ENCODE peak calls at places on chromosomes 13 and 19, in five cellular contexts. H is transverse colon, A is AG09309, T is neural progenitor cell, J is lung. B is an unnamed sample.

GRCh38 chr13:113997845-113998751 is 24.2 kb upstream of the C13orf46 start:
- DNase-seq in H (peak), A (peak), T (no peak), J (no peak), B (no peak)

GRCh38 chr19:22595918-22596341 is 38.2 kb upstream of the ZNF492 start:
- DNase-seq in H (no peak), A (no peak), T (no peak), J (no peak), B (no peak)

GRCh38 chr19:1730157-1730556 is 23.1 kb upstream of the ONECUT3 start:
- DNase-seq in H (no peak), A (no peak), T (no peak), J (no peak), B (no peak)

GRCh38 chr13:45040626-45041025 is 51.3 kb downstream of the GPALPP1 start:
- DNase-seq in H (no peak), A (no peak), T (no peak), J (no peak), B (no peak)

GRCh38 chr19:40549007-40549708 is 27.5 kb upstream of the SHKBP1 start:
- DNase-seq in H (peak), A (no peak), T (peak), J (peak), B (peak)

GRCh38 chr13:99350191-99350590 is 43.0 kb upstream of the GPR183 start:
- DNase-seq in H (no peak), A (no peak), T (no peak), J (no peak), B (no peak)

GRCh38 chr13:70310720-70311119 is 202.5 kb upstream of the KLHL1 start:
- DNase-seq in H (peak), A (no peak), T (peak), J (no peak), B (peak)

GRCh38 chr13:78649997-78650724 is 8.8 kb downstream of the OBI1 start:
- DNase-seq in H (no peak), A (no peak), T (no peak), J (no peak), B (no peak)

GRCh38 chr13:101398191-101398590 is 18.1 kb downstream of the NALCN start:
- DNase-seq in H (no peak), A (no peak), T (no peak), J (no peak), B (no peak)

GRCh38 chr19:2212861-2213711 is 23.0 kb downstream of the PLEKHJ1 start:
- DNase-seq in H (peak), A (no peak), T (no peak), J (peak), B (no peak)

GRCh38 chr13:95201814-95202521 is 99.3 kb downstream of the ABCC4 start:
- DNase-seq in H (no peak), A (no peak), T (no peak), J (no peak), B (no peak)

GRCh38 chr19:17948967-17949930 is 16.4 kb downstream of the CCDC124 start:
- DNase-seq in H (no peak), A (no peak), T (peak), J (no peak), B (peak)

GRCh38 chr19:41734585-41734984 is 20.7 kb upstream of the CEACAM6 start:
- DNase-seq in H (peak), A (no peak), T (no peak), J (peak), B (no peak)

GRCh38 chr13:44620057-44620456 is 43.9 kb upstream of the TSC22D1 start:
- DNase-seq in H (no peak), A (no peak), T (peak), J (no peak), B (no peak)

GRCh38 chr19:34323433-34324204 is 41.4 kb upstream of the GPI start:
- DNase-seq in H (no peak), A (no peak), T (peak), J (no peak), B (no peak)

GRCh38 chr13:81987159-81987558 is 1646.2 kb upstream of the SPRY2 start:
- DNase-seq in H (no peak), A (no peak), T (peak), J (no peak), B (no peak)

GRCh38 chr13:96025283-96025682 is 27.9 kb downstream of the UGGT2 start:
- DNase-seq in H (no peak), A (no peak), T (no peak), J (no peak), B (no peak)

GRCh38 chr13:109348514-109349340 is 437.7 kb downstream of the IRS2 start:
- DNase-seq in H (no peak), A (no peak), T (no peak), J (no peak), B (no peak)

GRCh38 chr19:54489341-54489740 is 13.3 kb upstream of the LAIR2 start:
- DNase-seq in H (no peak), A (no peak), T (no peak), J (no peak), B (no peak)

GRCh38 chr19:7865262-7865911 is 8.8 kb downstream of the PRR36 start:
- DNase-seq in H (no peak), A (no peak), T (no peak), J (no peak), B (no peak)

GRCh38 chr13:31014461-31014860 is 82.0 kb downstream of the TEX26 start:
- DNase-seq in H (no peak), A (no peak), T (no peak), J (no peak), B (no peak)

GRCh38 chr19:31905980-31906948 is 439.1 kb upstream of the ZNF507 start:
- DNase-seq in H (peak), A (no peak), T (no peak), J (peak), B (no peak)

GRCh38 chr13:110306340-110306959 is 507 bp downstream of the COL4A1 start:
- DNase-seq in H (no peak), A (no peak), T (peak), J (no peak), B (peak)

GRCh38 chr19:28504727-28505126 is 708.2 kb downstream of the UQCRFS1 start:
- DNase-seq in H (no peak), A (no peak), T (peak), J (no peak), B (no peak)

GRCh38 chr19:17329768-17330545 is 4.7 kb downstream of the ANO8 start:
- DNase-seq in H (no peak), A (no peak), T (no peak), J (no peak), B (no peak)

GRCh38 chr13:44120814-44121505 is 241.3 kb downstream of the LACC1 start:
- DNase-seq in H (no peak), A (no peak), T (no peak), J (no peak), B (no peak)

GRCh38 chr19:23070353-23070781 is 46.5 kb upstream of the ZNF730 start:
- DNase-seq in H (peak), A (no peak), T (no peak), J (no peak), B (no peak)

GRCh38 chr19:40466219-40467006 is at the start of gene SPTBN4:
- DNase-seq in H (peak), A (no peak), T (peak), J (peak), B (peak)

GRCh38 chr19:40464059-40465024 is 1.2 kb downstream of the BLVRB start:
- DNase-seq in H (peak), A (peak), T (peak), J (peak), B (peak)

DNA sequence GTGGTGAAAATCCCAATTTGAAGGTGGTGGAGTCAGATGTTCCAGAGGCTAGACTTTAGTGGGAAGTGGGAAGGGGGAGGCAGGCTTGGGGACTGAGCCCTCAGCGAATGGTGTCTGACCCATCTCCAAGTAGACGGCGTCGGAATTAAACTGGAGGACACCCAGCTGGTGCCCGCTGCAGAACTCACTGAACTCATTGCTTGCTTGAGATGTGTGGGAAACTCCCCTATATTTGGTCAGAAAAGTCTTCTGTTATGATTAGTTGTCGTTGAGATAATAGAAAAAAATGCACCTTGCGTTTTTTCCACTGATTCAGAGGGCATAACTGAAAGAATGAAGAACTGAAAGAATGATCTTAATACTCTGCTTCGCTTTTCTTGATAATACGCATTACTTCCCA is 871 bp upstream of the ZNF583 start:
- DNase-seq in H (no peak), A (no peak), T (peak), J (no peak), B (no peak)
- TF ChIP-seq CTCF in H (no peak), A (no peak), T (no peak), J (no peak), B (no peak)

GRCh38 chr19:9848060-9848459 is 12.9 kb downstream of the PIN1 start:
- DNase-seq in H (no peak), A (no peak), T (peak), J (no peak), B (peak)

GRCh38 chr19:9850235-9850959 is 15.3 kb downstream of the PIN1 start:
- DNase-seq in H (no peak), A (no peak), T (no peak), J (no peak), B (peak)

GRCh38 chr19:9849786-9850185 is 14.7 kb downstream of the PIN1 start:
- DNase-seq in H (no peak), A (no peak), T (no peak), J (no peak), B (no peak)

GRCh38 chr19:9848761-9849160 is 13.6 kb downstream of the PIN1 start:
- DNase-seq in H (no peak), A (no peak), T (no peak), J (no peak), B (peak)

GRCh38 chr19:9847087-9847671 is 12.1 kb downstream of the PIN1 start:
- DNase-seq in H (peak), A (peak), T (peak), J (peak), B (peak)
- TF ChIP-seq CTCF in H (no peak), A (peak), T (peak), J (no peak), B (peak)

GRCh38 chr13:33722216-33722900 is 95.6 kb upstream of the RFC3 start:
- DNase-seq in H (no peak), A (no peak), T (no peak), J (no peak), B (no peak)

GRCh38 chr13:33721719-33722118 is 96.2 kb upstream of the RFC3 start:
- DNase-seq in H (no peak), A (no peak), T (no peak), J (no peak), B (no peak)

GRCh38 chr13:33725340-33725739 is 92.6 kb upstream of the RFC3 start:
- DNase-seq in H (no peak), A (no peak), T (no peak), J (peak), B (no peak)

GRCh38 chr13:33723365-33723764 is 94.6 kb upstream of the RFC3 start:
- DNase-seq in H (no peak), A (no peak), T (no peak), J (no peak), B (no peak)

DNA sequence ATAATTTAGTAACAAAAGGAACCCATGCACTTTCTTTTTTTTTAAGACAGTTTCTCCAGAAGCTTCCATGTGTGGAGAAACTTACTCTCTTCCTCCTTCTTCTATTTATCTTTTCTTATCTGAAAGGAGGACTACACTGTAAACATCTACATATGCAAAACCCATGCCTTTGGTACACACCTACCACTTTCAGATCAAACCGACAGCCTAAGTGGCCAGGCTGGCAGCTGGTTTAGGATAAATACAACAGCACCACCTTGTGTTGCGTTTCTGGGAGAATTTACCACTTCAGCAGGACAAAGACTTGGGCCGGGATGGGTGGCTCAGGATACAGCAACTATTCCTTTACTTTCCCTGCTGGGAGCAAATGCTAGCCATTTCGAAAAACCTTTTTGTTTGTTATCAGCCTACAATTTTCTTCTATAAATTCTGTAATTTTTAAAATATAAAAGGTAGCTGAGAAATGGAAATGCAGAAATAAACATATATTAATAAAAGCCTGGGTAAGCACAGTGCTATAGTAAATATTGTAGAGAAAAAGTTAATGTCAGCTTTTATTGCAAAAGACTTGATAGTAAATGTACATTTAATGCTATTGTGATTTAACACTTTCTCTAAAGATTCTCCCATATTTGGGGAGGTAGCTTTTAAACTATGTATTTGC is 94.0 kb upstream of the RFC3 start:
- DNase-seq in H (peak), A (peak), T (peak), J (peak), B (peak)
- TF ChIP-seq CTCF in H (peak), A (peak), T (peak), J (peak), B (peak)

DNA sequence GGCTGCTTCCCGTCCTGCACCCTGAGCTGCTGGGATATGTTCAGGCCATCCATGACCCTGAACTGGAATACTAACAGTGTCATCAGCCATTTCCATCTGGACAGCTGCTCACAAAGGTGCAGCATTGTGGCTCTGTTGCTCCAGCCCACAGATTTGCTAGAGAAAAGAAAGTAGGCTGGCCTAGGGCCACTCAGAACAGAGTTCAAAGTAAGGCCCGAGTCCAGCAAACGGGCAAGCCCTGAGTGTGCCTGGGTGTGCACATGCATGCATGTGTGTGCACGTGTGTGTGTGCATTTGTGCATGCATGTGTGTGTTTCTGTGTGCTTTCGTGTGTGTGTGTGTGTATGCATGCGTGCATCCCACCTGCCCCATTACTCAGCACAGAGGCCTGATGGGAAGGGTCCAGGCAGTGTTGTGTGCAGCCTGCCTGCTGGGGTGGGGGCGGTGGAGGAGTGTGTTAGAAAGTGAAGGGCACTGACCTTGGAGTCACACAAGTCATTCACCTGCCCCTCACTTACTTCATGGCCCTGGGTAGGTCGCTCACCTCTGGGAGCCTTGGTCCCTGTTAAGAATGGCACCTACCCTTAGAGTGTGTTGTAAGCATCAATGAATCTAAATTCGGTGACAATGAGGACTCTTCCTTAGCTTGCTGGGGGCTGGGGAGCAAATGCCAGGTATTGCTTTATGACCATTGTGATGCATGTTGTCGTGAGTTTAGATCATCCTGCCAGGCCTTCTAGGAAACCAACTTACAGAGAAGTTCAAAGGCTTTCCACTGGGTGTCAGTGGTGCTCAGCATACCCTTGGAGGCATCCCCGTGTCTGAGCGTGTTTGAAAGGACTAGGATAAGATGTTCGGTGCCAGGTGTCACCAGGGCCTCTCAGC is 53.2 kb downstream of the GPR12 start:
- DNase-seq in H (no peak), A (peak), T (peak), J (no peak), B (peak)
- TF ChIP-seq CTCF in H (peak), A (peak), T (peak), J (peak), B (peak)

GRCh38 chr19:51111606-51112005 is 3.4 kb upstream of the CTU1 start:
- DNase-seq in H (no peak), A (no peak), T (peak), J (no peak), B (peak)
- TF ChIP-seq CTCF in H (no peak), A (peak), T (peak), J (no peak), B (peak)

GRCh38 chr19:33089061-33089460 is 8.1 kb downstream of the GPATCH1 start:
- DNase-seq in H (no peak), A (no peak), T (no peak), J (no peak), B (no peak)
- TF ChIP-seq CTCF in H (no peak), A (no peak), T (no peak), J (no peak), B (no peak)